ENCODE peak calls at places on chromosomes 2 and 18, in five cellular contexts. W, T, M, L and C are unnamed samples.

GRCh38 chr2:58131191-58132011 is 84.8 kb downstream of the VRK2 start:
- DNase-seq in M (no peak), T (peak), L (peak), W (no peak), C (no peak)

GRCh38 chr2:207046642-207047213 is 107.4 kb downstream of the CPO start:
- DNase-seq in M (no peak), W (no peak), T (no peak), L (no peak), C (no peak)

GRCh38 chr2:214808481-214808931 is 977 bp downstream of the BARD1 start:
- DNase-seq in W (no peak), M (no peak), L (no peak), T (no peak), C (peak)

GRCh38 chr2:7452110-7452851 is 535.1 kb downstream of the RNF144A start:
- DNase-seq in M (no peak), W (no peak), T (no peak), L (no peak), C (no peak)

GRCh38 chr2:85712849-85713612 is 18.9 kb downstream of the GNLY start:
- DNase-seq in M (no peak), W (no peak), T (no peak), L (no peak), C (no peak)

GRCh38 chr2:219573166-219573565 is 1.1 kb downstream of the INHA start:
- DNase-seq in M (no peak), W (no peak), T (no peak), L (no peak), C (no peak)

GRCh38 chr2:126785236-126785635 is 113.5 kb upstream of the TEX51 start:
- DNase-seq in T (no peak), W (no peak), L (no peak), M (no peak), C (no peak)

GRCh38 chr18:48136544-48137353 is 206.3 kb upstream of the SMAD2 start:
- DNase-seq in W (peak), L (no peak), M (no peak), T (peak), C (no peak)

GRCh38 chr18:79697178-79697577 is 17.6 kb downstream of the CTDP1 start:
- DNase-seq in M (no peak), L (no peak), T (no peak), W (no peak), C (no peak)

GRCh38 chr2:167550448-167550847 is 662.2 kb downstream of the XIRP2 start:
- DNase-seq in T (peak), W (peak), M (no peak), L (peak), C (peak)

GRCh38 chr2:145909781-145910180 is 1389.9 kb upstream of the ZEB2 start:
- DNase-seq in T (no peak), M (no peak), L (peak), W (no peak), C (no peak)

GRCh38 chr2:100186126-100186525 is 43.7 kb upstream of the AFF3 start:
- DNase-seq in W (no peak), M (no peak), T (no peak), L (no peak), C (no peak)

GRCh38 chr2:26609839-26610277 is 31.3 kb downstream of the CIB4 start:
- DNase-seq in L (no peak), M (no peak), W (no peak), T (no peak), C (no peak)

GRCh38 chr2:219477815-219478214 is 20.9 kb upstream of the GMPPA start:
- DNase-seq in L (no peak), T (no peak), M (no peak), W (no peak), C (no peak)

GRCh38 chr2:65576861-65577601 is 144.6 kb upstream of the SPRED2 start:
- DNase-seq in T (peak), W (peak), L (peak), M (no peak), C (no peak)

GRCh38 chr2:174705321-174705720 is 59.0 kb downstream of the CHRNA1 start:
- DNase-seq in W (no peak), L (no peak), T (no peak), M (no peak), C (no peak)

GRCh38 chr2:127669056-127669455 is 6.3 kb downstream of the LIMS2 start:
- DNase-seq in L (no peak), M (no peak), W (no peak), T (no peak), C (no peak)

GRCh38 chr18:35117951-35118411 is 76.8 kb downstream of the MAPRE2 start:
- DNase-seq in W (no peak), L (no peak), T (no peak), M (no peak), C (no peak)

GRCh38 chr2:193267496-193268002 is 1072.8 kb upstream of the TMEFF2 start:
- DNase-seq in W (no peak), M (no peak), T (no peak), L (no peak), C (no peak)

GRCh38 chr2:20574423-20574911 is 76.4 kb downstream of the HS1BP3 start:
- DNase-seq in T (no peak), W (no peak), L (no peak), M (no peak), C (no peak)

GRCh38 chr2:191217580-191217979 is 27.6 kb upstream of the MYO1B start:
- DNase-seq in M (no peak), W (peak), L (peak), T (peak), C (peak)

GRCh38 chr2:240237609-240238151 is 97.2 kb upstream of the OTOS start:
- DNase-seq in M (no peak), W (no peak), T (no peak), L (no peak), C (peak)

GRCh38 chr2:112634153-112634873 is 11.4 kb upstream of the SLC20A1 start:
- DNase-seq in M (no peak), L (no peak), T (no peak), W (no peak), C (no peak)

GRCh38 chr18:59959079-59959478 is 59.3 kb downstream of the PMAIP1 start:
- DNase-seq in L (no peak), M (no peak), T (no peak), W (no peak), C (no peak)

GRCh38 chr2:95007061-95007609 is 18.4 kb upstream of the MAL start:
- DNase-seq in M (no peak), L (no peak), T (no peak), W (no peak), C (no peak)

GRCh38 chr2:226031078-226031937 is 631.8 kb downstream of the NYAP2 start:
- DNase-seq in W (peak), L (peak), M (no peak), T (peak), C (no peak)

GRCh38 chr2:142217804-142218203 is 87.0 kb upstream of the LRP1B start:
- DNase-seq in T (no peak), W (no peak), L (no peak), M (no peak), C (no peak)

GRCh38 chr18:65568866-65569265 is 181.9 kb upstream of the CDH7 start:
- DNase-seq in W (no peak), M (no peak), T (no peak), L (no peak), C (no peak)
- TF ChIP-seq JUNB in W (no peak), M (no peak), T (no peak), L (no peak), C (no peak)

GRCh38 chr2:12288048-12288447 is 428.7 kb upstream of the TRIB2 start:
- DNase-seq in T (no peak), M (no peak), W (no peak), L (no peak), C (peak)

GRCh38 chr2:12286347-12286746 is 430.4 kb upstream of the TRIB2 start:
- DNase-seq in L (no peak), T (peak), M (no peak), W (no peak), C (no peak)

GRCh38 chr2:12284487-12284886 is 432.2 kb upstream of the TRIB2 start:
- DNase-seq in W (no peak), L (no peak), M (no peak), T (no peak), C (no peak)

GRCh38 chr2:12289105-12289802 is 427.5 kb upstream of the TRIB2 start:
- DNase-seq in M (no peak), T (no peak), W (no peak), L (no peak), C (no peak)

GRCh38 chr2:12287220-12287751 is 429.4 kb upstream of the TRIB2 start:
- DNase-seq in T (no peak), M (no peak), W (no peak), L (no peak), C (peak)
- TF ChIP-seq JUNB in T (no peak), M (no peak), W (no peak), L (no peak), C (no peak)

GRCh38 chr2:233354500-233354924 is 218 bp downstream of the DGKD start:
- DNase-seq in W (no peak), M (no peak), T (no peak), L (no peak), C (no peak)

GRCh38 chr2:233354971-233355574 is 779 bp downstream of the DGKD start:
- DNase-seq in W (no peak), T (peak), M (no peak), L (no peak), C (no peak)

GRCh38 chr2:233353101-233353768 is 1.1 kb upstream of the DGKD start:
- DNase-seq in L (no peak), M (no peak), T (no peak), W (no peak), C (peak)

GRCh38 chr2:233352141-233352842 is 2.0 kb upstream of the DGKD start:
- DNase-seq in L (no peak), M (no peak), T (no peak), W (no peak), C (no peak)

DNA sequence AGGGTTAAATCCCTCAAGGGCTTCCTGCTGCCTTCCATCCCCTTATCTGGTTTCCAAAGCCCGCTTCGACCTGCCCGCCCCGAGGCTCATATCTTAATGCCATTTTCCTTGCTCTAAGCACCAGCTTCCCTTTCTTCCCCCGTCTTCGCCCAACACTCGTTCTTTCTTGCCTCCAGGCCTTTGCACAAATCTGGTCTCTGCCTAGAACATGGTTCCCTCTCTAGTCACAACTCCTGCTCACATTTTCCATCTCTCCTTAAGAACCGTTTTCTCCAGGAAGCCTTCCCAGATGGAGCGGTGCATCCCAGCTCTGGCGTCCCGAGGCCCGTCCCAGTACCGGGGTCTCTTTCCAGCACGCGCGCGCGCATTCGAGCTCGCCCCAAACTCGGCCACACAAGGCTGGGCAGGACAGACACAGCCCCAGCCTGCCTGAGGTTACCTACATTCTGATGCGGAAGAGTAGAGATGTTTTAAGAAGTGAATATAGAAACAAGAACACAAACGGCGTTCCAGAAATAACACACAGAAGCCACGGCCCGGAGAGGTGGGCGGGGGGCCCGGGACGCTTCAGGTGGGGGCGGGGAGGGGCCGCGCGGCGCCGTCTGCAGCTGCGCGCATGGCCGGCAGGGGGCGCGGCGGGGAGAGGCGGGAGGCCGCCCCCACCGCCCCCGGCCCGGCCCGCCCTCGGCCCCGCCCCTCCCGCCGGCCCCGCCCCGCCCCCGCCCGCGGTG is at the start of gene DGKD:
- DNase-seq in L (peak), T (peak), M (no peak), W (peak), C (peak)
- TF ChIP-seq JUNB in L (no peak), T (no peak), M (no peak), W (no peak), C (no peak)

DNA sequence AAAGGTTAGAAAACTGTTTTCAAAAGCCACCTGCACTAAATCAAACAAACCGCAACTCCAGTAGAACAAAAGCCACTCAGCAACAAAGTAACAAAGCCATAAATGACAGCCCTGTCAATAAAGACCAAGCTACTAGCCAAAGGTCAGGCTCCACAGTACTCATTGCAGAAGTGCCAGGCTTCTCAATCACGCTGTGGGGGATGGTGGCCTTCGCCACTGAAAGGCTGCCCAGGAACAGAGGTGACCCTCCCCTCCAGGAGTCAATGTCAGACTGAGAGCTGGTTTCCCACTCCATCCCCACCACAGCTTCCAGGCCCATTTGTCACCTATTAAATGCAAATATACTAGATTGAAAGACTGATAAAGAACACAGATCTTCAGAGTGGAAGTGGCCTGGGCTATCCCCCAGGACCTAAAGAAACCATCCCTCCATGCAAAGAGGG is 5.9 kb downstream of the ATP8B1 start:
- DNase-seq in W (no peak), L (peak), T (no peak), M (no peak), C (no peak)
- TF ChIP-seq JUNB in W (no peak), L (no peak), T (no peak), M (no peak), C (no peak)

GRCh38 chr2:163735692-163736432 is at the start of gene FIGN:
- DNase-seq in W (peak), M (no peak), L (peak), T (peak), C (no peak)
- TF ChIP-seq JUNB in W (no peak), M (no peak), L (peak), T (no peak), C (no peak)

DNA sequence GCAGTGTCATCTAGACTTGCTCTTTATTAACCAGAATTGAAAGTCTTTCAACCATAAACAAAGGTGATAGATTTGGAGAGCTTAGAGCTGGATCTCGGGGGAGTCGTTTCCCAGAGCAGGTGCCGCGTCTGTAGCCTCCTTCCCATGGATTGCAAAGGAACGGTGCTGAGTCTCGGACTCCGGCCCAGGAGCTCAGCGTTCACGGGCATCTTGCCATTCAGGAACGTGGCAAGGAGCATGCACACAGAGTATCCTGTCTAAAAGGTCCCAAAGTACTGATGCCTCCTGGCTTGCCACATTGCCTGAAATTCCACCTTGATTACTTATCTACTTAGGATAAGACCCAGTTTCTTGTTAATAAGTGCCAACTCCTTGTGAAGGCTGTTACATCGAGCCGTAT is 197.7 kb upstream of the MYT1L start:
- DNase-seq in W (no peak), M (no peak), T (no peak), L (no peak), C (no peak)
- TF ChIP-seq JUNB in W (no peak), M (no peak), T (no peak), L (no peak), C (no peak)